ENCODE peak calls at places on chromosomes 3 and 15, in seven cellular contexts. One of them, this sample, is unnamed.

GRCh38 chr3:152968388-152969024 is 133.6 kb downstream of the P2RY1 start:
- DNase-seq in activated CD8-positive, alpha-beta T cell treated with anti-CD3 and anti-CD28 coated beads for 36 hours: no peak
- DNase-seq in astrocyte of the spinal cord: peak
- DNase-seq in cardiac muscle cell: no peak
- DNase-seq in fibroblast of the conjunctiva: peak
- DNase-seq in tibial artery: no peak
- DNase-seq in upper lobe of left lung: no peak
- DNase-seq in this sample: peak

GRCh38 chr15:57683481-57683880 is 23.0 kb upstream of the POLR2M start:
- DNase-seq in upper lobe of left lung: no peak
- DNase-seq in astrocyte of the spinal cord: no peak
- DNase-seq in tibial artery: no peak
- DNase-seq in activated CD8-positive, alpha-beta T cell treated with anti-CD3 and anti-CD28 coated beads for 36 hours: no peak
- DNase-seq in fibroblast of the conjunctiva: no peak
- DNase-seq in cardiac muscle cell: no peak
- DNase-seq in this sample: no peak

GRCh38 chr3:193882091-193882490 is 253.9 kb upstream of the HES1 start:
- DNase-seq in astrocyte of the spinal cord: no peak
- DNase-seq in tibial artery: no peak
- DNase-seq in fibroblast of the conjunctiva: no peak
- DNase-seq in upper lobe of left lung: no peak
- DNase-seq in cardiac muscle cell: no peak
- DNase-seq in activated CD8-positive, alpha-beta T cell treated with anti-CD3 and anti-CD28 coated beads for 36 hours: no peak
- DNase-seq in this sample: no peak

GRCh38 chr3:54773251-54773650 is 154.6 kb downstream of the LRTM1 start:
- DNase-seq in upper lobe of left lung: no peak
- DNase-seq in tibial artery: no peak
- DNase-seq in astrocyte of the spinal cord: no peak
- DNase-seq in fibroblast of the conjunctiva: no peak
- DNase-seq in cardiac muscle cell: no peak
- DNase-seq in activated CD8-positive, alpha-beta T cell treated with anti-CD3 and anti-CD28 coated beads for 36 hours: no peak
- DNase-seq in this sample: no peak

GRCh38 chr3:169137076-169137475 is 526.4 kb downstream of the MECOM start:
- DNase-seq in tibial artery: no peak
- DNase-seq in upper lobe of left lung: no peak
- DNase-seq in activated CD8-positive, alpha-beta T cell treated with anti-CD3 and anti-CD28 coated beads for 36 hours: no peak
- DNase-seq in astrocyte of the spinal cord: no peak
- DNase-seq in fibroblast of the conjunctiva: no peak
- DNase-seq in cardiac muscle cell: no peak
- DNase-seq in this sample: no peak

GRCh38 chr3:128316456-128316855 is 150.2 kb downstream of the DNAJB8 start:
- DNase-seq in activated CD8-positive, alpha-beta T cell treated with anti-CD3 and anti-CD28 coated beads for 36 hours: peak
- DNase-seq in cardiac muscle cell: no peak
- DNase-seq in tibial artery: no peak
- DNase-seq in astrocyte of the spinal cord: no peak
- DNase-seq in upper lobe of left lung: peak
- DNase-seq in fibroblast of the conjunctiva: no peak
- DNase-seq in this sample: no peak

GRCh38 chr3:183061431-183062172 is 37.7 kb downstream of the MCCC1 start:
- DNase-seq in cardiac muscle cell: no peak
- DNase-seq in astrocyte of the spinal cord: peak
- DNase-seq in activated CD8-positive, alpha-beta T cell treated with anti-CD3 and anti-CD28 coated beads for 36 hours: no peak
- DNase-seq in upper lobe of left lung: no peak
- DNase-seq in fibroblast of the conjunctiva: peak
- DNase-seq in tibial artery: no peak
- DNase-seq in this sample: peak

GRCh38 chr15:68619303-68619698 is 40.5 kb downstream of the CORO2B start:
- DNase-seq in fibroblast of the conjunctiva: no peak
- DNase-seq in tibial artery: no peak
- DNase-seq in activated CD8-positive, alpha-beta T cell treated with anti-CD3 and anti-CD28 coated beads for 36 hours: no peak
- DNase-seq in cardiac muscle cell: no peak
- DNase-seq in upper lobe of left lung: no peak
- DNase-seq in astrocyte of the spinal cord: no peak
- DNase-seq in this sample: no peak

GRCh38 chr3:100437879-100438622 is 36.7 kb downstream of the LNP1 start:
- DNase-seq in fibroblast of the conjunctiva: no peak
- DNase-seq in upper lobe of left lung: no peak
- DNase-seq in cardiac muscle cell: no peak
- DNase-seq in tibial artery: no peak
- DNase-seq in astrocyte of the spinal cord: no peak
- DNase-seq in activated CD8-positive, alpha-beta T cell treated with anti-CD3 and anti-CD28 coated beads for 36 hours: no peak
- DNase-seq in this sample: no peak

GRCh38 chr3:71887256-71887655 is 102.3 kb upstream of the PROK2 start:
- DNase-seq in astrocyte of the spinal cord: no peak
- DNase-seq in tibial artery: no peak
- DNase-seq in fibroblast of the conjunctiva: no peak
- DNase-seq in activated CD8-positive, alpha-beta T cell treated with anti-CD3 and anti-CD28 coated beads for 36 hours: no peak
- DNase-seq in upper lobe of left lung: no peak
- DNase-seq in cardiac muscle cell: no peak
- DNase-seq in this sample: no peak

GRCh38 chr15:74167891-74168331 is 5.6 kb upstream of the ISLR start:
- DNase-seq in fibroblast of the conjunctiva: no peak
- DNase-seq in activated CD8-positive, alpha-beta T cell treated with anti-CD3 and anti-CD28 coated beads for 36 hours: no peak
- DNase-seq in astrocyte of the spinal cord: no peak
- DNase-seq in tibial artery: no peak
- DNase-seq in upper lobe of left lung: no peak
- DNase-seq in cardiac muscle cell: no peak
- DNase-seq in this sample: no peak

GRCh38 chr3:87792532-87793321 is 266.1 kb downstream of the CGGBP1 start:
- DNase-seq in fibroblast of the conjunctiva: no peak
- DNase-seq in upper lobe of left lung: peak
- DNase-seq in activated CD8-positive, alpha-beta T cell treated with anti-CD3 and anti-CD28 coated beads for 36 hours: no peak
- DNase-seq in cardiac muscle cell: peak
- DNase-seq in tibial artery: no peak
- DNase-seq in astrocyte of the spinal cord: no peak
- DNase-seq in this sample: no peak

GRCh38 chr15:69467636-69468035 is 15.0 kb downstream of the RPLP1 start:
- DNase-seq in activated CD8-positive, alpha-beta T cell treated with anti-CD3 and anti-CD28 coated beads for 36 hours: no peak
- DNase-seq in tibial artery: no peak
- DNase-seq in fibroblast of the conjunctiva: no peak
- DNase-seq in astrocyte of the spinal cord: no peak
- DNase-seq in cardiac muscle cell: no peak
- DNase-seq in upper lobe of left lung: peak
- DNase-seq in this sample: no peak

GRCh38 chr15:67805871-67806538 is 19.3 kb upstream of the SKOR1 start:
- DNase-seq in cardiac muscle cell: no peak
- DNase-seq in activated CD8-positive, alpha-beta T cell treated with anti-CD3 and anti-CD28 coated beads for 36 hours: no peak
- DNase-seq in tibial artery: no peak
- DNase-seq in fibroblast of the conjunctiva: no peak
- DNase-seq in astrocyte of the spinal cord: no peak
- DNase-seq in upper lobe of left lung: peak
- DNase-seq in this sample: no peak